ENCODE peak calls at places on chromosomes 3 and 15, in six cellular contexts. I is SHP77; Q is 8988T; P is neural crest cell; B is activated T-helper 1 cell treated with anti-CD3 and anti-CD28 coated beads, Interleukin-2, amount 50 U/mL, for 16 hours; H is WERI-Rb-1. F is an unnamed sample.

GRCh38 chr3:170154084-170154483 is 27.4 kb downstream of the PHC3 start:
- DNase-seq in I (no peak), Q (no peak), P (no peak), B (no peak), H (no peak), F (no peak)

GRCh38 chr3:139481116-139481515 is 4.8 kb upstream of the RBP2 start:
- DNase-seq in I (no peak), Q (no peak), P (no peak), B (no peak), H (no peak), F (no peak)

GRCh38 chr3:183537295-183537730 is 18.2 kb downstream of the KLHL6 start:
- DNase-seq in I (no peak), Q (no peak), P (no peak), B (no peak), H (no peak), F (no peak)

GRCh38 chr3:127041933-127042332 is 59.0 kb downstream of the PLXNA1 start:
- DNase-seq in I (no peak), Q (no peak), P (no peak), B (no peak), H (no peak), F (no peak)

GRCh38 chr3:27324695-27325094 is 44.5 kb downstream of the NEK10 start:
- DNase-seq in I (no peak), Q (no peak), P (no peak), B (no peak), H (no peak), F (no peak)

GRCh38 chr3:126159476-126159875 is 20.9 kb downstream of the ALDH1L1 start:
- DNase-seq in I (no peak), Q (no peak), P (no peak), B (no peak), H (no peak), F (no peak)

GRCh38 chr3:163773136-163773535 is 1305.2 kb downstream of the SI start:
- DNase-seq in I (no peak), Q (no peak), P (no peak), B (no peak), H (no peak), F (no peak)

GRCh38 chr15:75697523-75698398 is 14.9 kb downstream of the CSPG4 start:
- DNase-seq in I (no peak), Q (no peak), P (no peak), B (no peak), H (no peak), F (no peak)

GRCh38 chr3:77475545-77475944 is 435.6 kb downstream of the ROBO2 start:
- DNase-seq in I (no peak), Q (no peak), P (no peak), B (no peak), H (no peak), F (no peak)

GRCh38 chr15:55990986-55991385 is 2.4 kb downstream of the NEDD4 start:
- DNase-seq in I (no peak), Q (no peak), P (no peak), B (no peak), H (no peak), F (no peak)

GRCh38 chr15:62611002-62611401 is 431.5 kb upstream of the TPM1 start:
- DNase-seq in I (no peak), Q (no peak), P (no peak), B (no peak), H (no peak), F (no peak)

GRCh38 chr15:34336947-34337556 is 529 bp downstream of the SLC12A6 start:
- DNase-seq in I (no peak), Q (no peak), P (no peak), B (no peak), H (peak), F (peak)

GRCh38 chr15:94232107-94232506 is 746 bp downstream of the MCTP2 start:
- DNase-seq in I (no peak), Q (no peak), P (no peak), B (no peak), H (no peak), F (no peak)